ENCODE peak calls at places on chromosomes 3 and 15, in four cellular contexts. S, N, K and B are unnamed samples.

GRCh38 chr3:196989721-196990262 is 21.2 kb upstream of the PIGZ start:
- DNase-seq in S (no peak), N (no peak), K (no peak), B (peak; percentile 30)

GRCh38 chr3:101972430-101973162 is 123.3 kb downstream of the NFKBIZ start:
- DNase-seq in S (no peak), N (no peak), K (no peak), B (no peak)

GRCh38 chr15:46277994-46278885 is 643.4 kb downstream of the SQOR start:
- DNase-seq in S (no peak), N (no peak), K (no peak), B (no peak)

GRCh38 chr15:37682304-37682703 is 252.1 kb upstream of the TMCO5A start:
- DNase-seq in S (peak; percentile 30), N (no peak), K (no peak), B (no peak)

GRCh38 chr15:98648654-98649537 is 557 bp downstream of the IGF1R start:
- DNase-seq in S (peak; percentile 68), N (no peak), K (no peak), B (peak; percentile 77)

GRCh38 chr3:114900908-114901307 is 246.2 kb downstream of the ZBTB20 start:
- DNase-seq in S (peak; percentile 15), N (no peak), K (no peak), B (no peak)

GRCh38 chr3:195045481-195045880 is 225.5 kb downstream of the XXYLT1 start:
- DNase-seq in S (no peak), N (no peak), K (no peak), B (no peak)

GRCh38 chr3:197340521-197340871 is 42.1 kb upstream of the DLG1 start:
- DNase-seq in S (no peak), N (no peak), K (no peak), B (no peak)

GRCh38 chr15:90301901-90302300 is 36.4 kb downstream of the NGRN start:
- DNase-seq in S (no peak), N (no peak), K (no peak), B (no peak)

GRCh38 chr3:44584646-44585501 is at the start of gene ZNF660:
- DNase-seq in S (peak; percentile 90), N (peak; percentile 52), K (peak; percentile 21), B (peak; percentile 69)

GRCh38 chr15:100764778-100765457 is 114.7 kb upstream of the ALDH1A3 start:
- DNase-seq in S (peak; percentile 97), N (no peak), K (no peak), B (no peak)

GRCh38 chr3:11459147-11459837 is 184.4 kb downstream of the VGLL4 start:
- DNase-seq in S (no peak), N (no peak), K (no peak), B (no peak)

GRCh38 chr3:187062526-187063177 is 76.6 kb downstream of the RPL39L start:
- DNase-seq in S (peak; percentile 93), N (no peak), K (no peak), B (no peak)

GRCh38 chr15:44195151-44195740 is at the start of gene FRMD5:
- DNase-seq in S (peak; percentile 96), N (peak; percentile 71), K (peak; percentile 65), B (peak; percentile 80)

GRCh38 chr3:47225310-47225906 is 57.2 kb downstream of the KIF9 start:
- DNase-seq in S (peak; percentile 73), N (no peak), K (no peak), B (no peak)
- H3K4me3 ChIP-seq in S (no peak overlapping the region), N (no peak overlapping the region), K (no peak overlapping the region), B (no peak overlapping the region)

GRCh38 chr3:24495334-24495994 is 814 bp upstream of the THRB start:
- DNase-seq in S (peak; percentile 21), N (peak; percentile 54), K (no peak), B (peak; percentile 37)

GRCh38 chr3:24496529-24497482 is 2.2 kb upstream of the THRB start:
- DNase-seq in S (peak; percentile 95), N (peak; percentile 89), K (no peak), B (peak; percentile 85)

GRCh38 chr3:24494616-24495333 is at the start of gene THRB:
- DNase-seq in S (peak; percentile 66), N (peak; percentile 84), K (no peak), B (peak; percentile 86)

GRCh38 chr3:24492971-24493551 is 1.6 kb downstream of the THRB start:
- DNase-seq in S (no peak), N (no peak), K (no peak), B (no peak)

GRCh38 chr3:24493951-24494615 is 567 bp downstream of the THRB start:
- DNase-seq in S (peak; percentile 59), N (peak; percentile 89), K (no peak), B (peak; percentile 89)
- TF ChIP-seq CTCF in S (no peak), N (peak; percentile 16), K (no peak), B (peak; percentile 11)

GRCh38 chr3:69659180-69659915 is 79.9 kb upstream of the MITF start:
- DNase-seq in S (peak; percentile 25), N (no peak), K (no peak), B (no peak)

GRCh38 chr3:69658514-69658913 is 80.8 kb upstream of the MITF start:
- DNase-seq in S (no peak), N (no peak), K (no peak), B (no peak)

GRCh38 chr3:69665026-69665739 is 74.1 kb upstream of the MITF start:
- DNase-seq in S (peak; percentile 56), N (no peak), K (peak; percentile 90), B (peak; percentile 23)

GRCh38 chr3:69660631-69661030 is 78.6 kb upstream of the MITF start:
- DNase-seq in S (no peak), N (no peak), K (no peak), B (no peak)
- H3K4me3 ChIP-seq in S (no peak overlapping the region), N (no peak overlapping the region), K (no peak overlapping the region), B (no peak overlapping the region)

DNA sequence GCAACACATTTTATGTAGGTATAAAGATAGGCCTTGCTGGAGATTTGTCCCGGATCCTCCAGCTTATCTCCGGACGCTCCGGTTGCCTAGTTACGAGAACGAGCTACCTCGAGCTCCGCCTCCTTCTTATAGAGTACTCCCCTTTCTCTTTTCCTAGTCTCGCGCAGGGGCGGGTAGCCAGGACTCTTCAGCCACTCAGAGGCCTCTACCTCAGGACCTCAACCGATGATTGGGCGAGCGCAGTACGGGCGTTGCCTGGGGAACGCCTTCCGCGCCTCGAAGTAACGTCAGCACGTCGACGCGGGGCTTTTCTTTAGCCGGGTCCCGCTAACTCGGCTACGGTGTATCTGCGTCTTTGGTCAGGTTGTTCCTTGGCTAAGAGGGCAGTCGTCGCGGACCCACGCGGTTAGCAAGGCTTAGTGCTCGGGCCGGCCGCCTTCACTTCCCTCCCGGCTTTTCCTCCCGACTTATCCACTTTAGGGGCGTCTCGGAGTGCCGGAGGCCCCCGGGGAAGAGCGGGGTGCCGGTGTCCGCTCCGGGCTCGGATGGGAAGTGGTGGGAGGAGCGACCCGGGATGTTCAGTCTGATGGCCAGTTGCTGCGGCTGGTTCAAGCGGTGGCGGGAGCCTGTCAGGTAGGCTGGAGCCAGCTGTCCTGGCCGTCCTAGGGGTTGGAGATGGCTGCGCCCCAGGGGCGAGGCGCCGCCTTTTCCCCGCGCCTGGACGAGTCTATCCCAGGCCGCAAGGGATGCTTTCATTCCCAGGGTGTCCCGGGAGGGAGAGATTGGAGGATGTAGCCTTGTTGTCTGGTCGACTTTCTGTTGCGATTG is at the start of gene ARL13B:
- DNase-seq in S (peak; percentile 99), N (peak; percentile 99), K (peak; percentile 96), B (peak; percentile 99)
- TF ChIP-seq CTCF in S (no peak), N (no peak), K (no peak), B (no peak)